ENCODE peak calls at places on chromosomes 6 and 20, in five cellular contexts. Y is RWPE1, E is pancreas, J is sigmoid colon, F is cardiac fibroblast. W is an unnamed sample.

GRCh38 chr6:89950879-89951391 is 56.7 kb downstream of the GJA10 start:
- DNase-seq in J (no peak), F (peak), Y (peak), E (no peak), W (no peak)

GRCh38 chr6:157304840-157305675 is 18.3 kb downstream of the TMEM242 start:
- DNase-seq in F (peak), J (peak), Y (no peak), E (no peak), W (no peak)

GRCh38 chr6:137763861-137764260 is 103.2 kb upstream of the TNFAIP3 start:
- DNase-seq in F (no peak), E (no peak), Y (peak), J (no peak), W (no peak)

GRCh38 chr20:53316221-53316937 is 277.3 kb downstream of the ZNF217 start:
- DNase-seq in E (no peak), Y (no peak), F (no peak), J (no peak), W (no peak)

GRCh38 chr6:35267446-35267845 is 7.9 kb downstream of the ZNF76 start:
- DNase-seq in F (no peak), E (no peak), Y (no peak), J (peak), W (no peak)

GRCh38 chr6:89432875-89433636 is at the start of gene ANKRD6:
- DNase-seq in E (peak), F (peak), Y (peak), J (peak), W (peak)

GRCh38 chr20:4548552-4548951 is 173.2 kb upstream of the PRND start:
- DNase-seq in F (no peak), E (no peak), J (no peak), Y (peak), W (no peak)

GRCh38 chr6:127468936-127469335 is 9.7 kb upstream of the KIAA0408 start:
- DNase-seq in J (no peak), F (no peak), E (no peak), Y (no peak), W (no peak)

GRCh38 chr20:53829706-53830521 is 236.3 kb upstream of the ZNF217 start:
- DNase-seq in F (peak), Y (peak), J (no peak), E (no peak), W (no peak)

GRCh38 chr6:163309491-163310026 is 105.0 kb upstream of the QKI start:
- DNase-seq in E (no peak), F (peak), Y (peak), J (no peak), W (no peak)

GRCh38 chr6:87574237-87574636 is 15.6 kb downstream of the RARS2 start:
- DNase-seq in F (no peak), Y (no peak), E (no peak), J (no peak), W (no peak)

GRCh38 chr6:297571-298232 is 5.4 kb downstream of the DUSP22 start:
- DNase-seq in Y (no peak), F (no peak), J (no peak), E (no peak), W (no peak)

GRCh38 chr6:100554228-100554627 is 89.5 kb upstream of the SIM1 start:
- DNase-seq in F (no peak), E (no peak), J (no peak), Y (no peak), W (no peak)

GRCh38 chr20:24779166-24779565 is 169.9 kb upstream of the CST7 start:
- DNase-seq in E (no peak), J (peak), Y (no peak), F (no peak), W (no peak)

GRCh38 chr6:161264181-161264580 is 9.7 kb downstream of the AGPAT4 start:
- DNase-seq in Y (no peak), J (peak), E (no peak), F (no peak), W (no peak)

GRCh38 chr6:21277601-21278043 is 315.9 kb upstream of the SOX4 start:
- DNase-seq in F (no peak), E (no peak), Y (peak), J (no peak), W (no peak)

GRCh38 chr6:32114853-32115252 is 5.7 kb upstream of the TNXB start:
- DNase-seq in E (no peak), Y (peak), F (peak), J (peak), W (no peak)

GRCh38 chr6:140956567-140957306 is 1176.0 kb upstream of the GJE1 start:
- DNase-seq in F (peak), Y (no peak), E (no peak), J (no peak), W (no peak)

GRCh38 chr6:36590237-36590636 is 3.9 kb upstream of the SRSF3 start:
- DNase-seq in Y (peak), J (no peak), E (no peak), F (peak), W (no peak)

GRCh38 chr6:30219244-30219643 is 6.0 kb upstream of the TRIM26 start:
- DNase-seq in Y (peak), J (no peak), F (peak), E (peak), W (no peak)

GRCh38 chr6:56430629-56431600 is 183.5 kb upstream of the COL21A1 start:
- DNase-seq in J (no peak), F (no peak), E (no peak), Y (no peak), W (no peak)

GRCh38 chr6:106290032-106290431 is 35.5 kb downstream of the ATG5 start:
- DNase-seq in F (no peak), J (no peak), Y (no peak), E (no peak), W (no peak)

GRCh38 chr6:12182676-12183075 is 107.5 kb upstream of the EDN1 start:
- DNase-seq in Y (peak), J (no peak), E (no peak), F (peak), W (no peak)

GRCh38 chr6:38143191-38144154 is 323.9 kb downstream of the ZFAND3 start:
- DNase-seq in E (no peak), Y (no peak), F (no peak), J (no peak), W (no peak)

GRCh38 chr6:84546427-84546914 is 217.9 kb downstream of the TBX18 start:
- DNase-seq in J (no peak), F (peak), E (no peak), Y (no peak), W (no peak)

GRCh38 chr6:46217671-46218131 is 46.9 kb upstream of the ENPP5 start:
- DNase-seq in J (no peak), Y (no peak), F (peak), E (no peak), W (no peak)

GRCh38 chr6:118319890-118320289 is 228.2 kb upstream of the PLN start:
- DNase-seq in F (no peak), E (no peak), Y (no peak), J (no peak), W (no peak)

GRCh38 chr6:63805808-63806572 is 170.4 kb downstream of the PHF3 start:
- DNase-seq in J (no peak), E (peak), Y (peak), F (peak), W (no peak)

GRCh38 chr6:161630674-161631073 is 356.8 kb upstream of the AGPAT4 start:
- DNase-seq in F (peak), J (no peak), Y (no peak), E (no peak), W (no peak)

GRCh38 chr6:137637161-137637560 is 143.0 kb upstream of the OLIG3 start:
- DNase-seq in Y (peak), F (peak), J (no peak), E (no peak), W (no peak)

GRCh38 chr6:113903666-113904330 is 46.7 kb downstream of the MARCKS start:
- DNase-seq in Y (no peak), J (peak), E (peak), F (peak), W (no peak)

GRCh38 chr20:51326241-51326819 is 216.2 kb downstream of the NFATC2 start:
- DNase-seq in F (peak), J (no peak), E (no peak), Y (no peak), W (peak)

GRCh38 chr6:53418288-53418687 is 69.5 kb upstream of the ELOVL5 start:
- DNase-seq in E (no peak), F (no peak), Y (no peak), J (no peak), W (no peak)

GRCh38 chr20:53845980-53846379 is 224.4 kb downstream of the BCAS1 start:
- DNase-seq in J (no peak), E (no peak), F (no peak), Y (no peak), W (no peak)

GRCh38 chr6:39339111-39339510 is 16.6 kb upstream of the KCNK16 start:
- DNase-seq in J (no peak), Y (no peak), E (no peak), F (no peak), W (no peak)

GRCh38 chr20:49659096-49659495 is 54.6 kb downstream of the B4GALT5 start:
- DNase-seq in Y (no peak), F (no peak), J (no peak), E (no peak), W (no peak)

GRCh38 chr20:58637466-58638198 is 13.5 kb upstream of the STX16 start:
- DNase-seq in Y (no peak), F (no peak), E (no peak), J (peak), W (no peak)

GRCh38 chr20:33908351-33908750 is 85.4 kb upstream of the RALY start:
- DNase-seq in E (no peak), Y (no peak), J (no peak), F (no peak), W (no peak)

DNA sequence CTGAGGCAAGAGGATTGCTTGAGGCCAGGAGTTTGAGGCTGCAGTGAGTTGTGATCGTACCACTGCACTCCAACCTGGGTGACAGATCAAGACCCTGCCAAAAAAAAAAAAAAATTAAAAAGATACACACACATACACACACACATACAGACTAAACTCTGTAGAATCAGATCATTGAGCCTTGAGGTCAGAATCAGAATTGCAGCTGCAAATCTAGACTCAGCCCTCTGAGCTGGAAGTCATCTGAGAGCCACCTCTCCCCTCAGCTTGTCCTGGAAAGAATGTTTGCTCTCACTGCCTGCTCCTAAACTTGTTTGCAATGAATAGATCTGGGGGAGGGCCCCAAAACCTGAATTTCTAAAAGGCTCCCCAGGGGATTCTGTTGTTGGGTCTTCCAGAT is 41.4 kb upstream of the ANGPT4 start:
- DNase-seq in Y (no peak), E (no peak), J (no peak), F (peak), W (no peak)
- TF ChIP-seq CTCF in Y (no peak), E (no peak), J (no peak), F (peak), W (no peak)

GRCh38 chr20:36904690-36905089 is 28.8 kb downstream of the TLDC2 start:
- DNase-seq in J (no peak), F (no peak), E (no peak), Y (no peak), W (no peak)

GRCh38 chr20:36908603-36909002 is 32.7 kb downstream of the TLDC2 start:
- DNase-seq in F (no peak), J (no peak), Y (no peak), E (no peak), W (no peak)
- TF ChIP-seq CTCF in F (no peak), J (no peak), Y (no peak), E (no peak), W (no peak)

GRCh38 chr20:15711177-15711576 is 862.1 kb downstream of the KIF16B start:
- DNase-seq in Y (no peak), E (no peak), F (no peak), J (no peak), W (no peak)

GRCh38 chr20:15706719-15707118 is 866.5 kb downstream of the KIF16B start:
- DNase-seq in Y (no peak), E (no peak), F (peak), J (no peak), W (no peak)

GRCh38 chr20:15703171-15703911 is 869.9 kb downstream of the KIF16B start:
- DNase-seq in F (peak), J (no peak), E (no peak), Y (peak), W (no peak)

GRCh38 chr20:15705975-15706374 is 867.3 kb downstream of the KIF16B start:
- DNase-seq in J (no peak), E (no peak), F (no peak), Y (no peak), W (no peak)

GRCh38 chr20:15708984-15709598 is 864.2 kb downstream of the KIF16B start:
- DNase-seq in J (no peak), Y (no peak), F (peak), E (peak), W (peak)
- TF ChIP-seq CTCF in J (peak), Y (no peak), F (peak), E (peak), W (peak)

DNA sequence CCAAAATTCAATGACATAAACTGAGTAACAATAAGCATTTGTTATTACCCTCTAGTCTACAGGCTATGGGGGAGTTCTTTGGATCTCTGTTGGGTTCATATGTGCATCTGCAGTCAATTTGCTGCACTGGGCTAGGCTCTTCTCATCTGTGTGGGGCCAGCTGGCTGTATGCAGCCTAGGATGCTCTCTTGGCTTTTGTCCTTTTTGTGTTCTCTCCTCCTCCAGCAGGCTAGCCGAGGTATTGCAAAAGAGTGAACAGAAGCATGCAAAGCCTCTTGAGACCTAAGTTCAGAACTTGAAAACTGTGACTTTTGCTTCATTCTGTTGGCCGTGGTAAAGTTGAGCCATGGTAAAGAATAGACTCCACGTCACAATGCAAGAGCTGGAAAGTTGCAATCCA is 62.8 kb upstream of the FOXO3 start:
- DNase-seq in J (no peak), Y (peak), F (peak), E (peak), W (no peak)
- TF ChIP-seq CTCF in J (no peak), Y (no peak), F (peak), E (no peak), W (no peak)

GRCh38 chr20:46057856-46058655 is 29.0 kb downstream of the SLC12A5 start:
- DNase-seq in F (peak), Y (peak), J (peak), E (peak), W (no peak)
- TF ChIP-seq CTCF in F (peak), Y (peak), J (no peak), E (no peak), W (no peak)

DNA sequence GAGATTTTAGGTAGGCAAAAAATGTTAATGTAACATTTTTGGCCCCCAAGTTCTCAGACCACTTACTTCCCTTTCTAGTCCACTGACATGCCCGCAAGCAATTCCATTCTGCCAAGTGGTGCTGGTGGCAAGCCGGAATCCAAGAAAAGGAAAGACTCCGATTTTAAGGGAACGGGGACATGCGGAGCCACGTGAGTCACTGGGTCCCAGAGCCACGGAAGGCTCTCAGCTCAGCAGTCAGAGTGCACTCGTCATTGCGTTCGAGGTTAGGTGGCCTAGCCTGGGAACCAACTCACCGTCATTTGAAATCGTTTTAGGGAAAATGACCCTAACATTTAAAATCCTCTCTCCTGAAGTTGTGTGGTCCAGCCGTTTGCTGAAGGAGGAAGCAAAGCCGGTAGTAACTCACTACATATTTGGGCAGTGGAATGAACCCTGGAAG is 711 bp upstream of the SIRT5 start:
- DNase-seq in F (peak), J (peak), Y (peak), E (peak), W (no peak)
- TF ChIP-seq CTCF in F (no peak), J (no peak), Y (no peak), E (no peak), W (no peak)

GRCh38 chr6:104325341-104326172 is 534.2 kb downstream of the HACE1 start:
- DNase-seq in J (no peak), Y (peak), F (peak), E (peak), W (no peak)
- TF ChIP-seq CTCF in J (peak), Y (peak), F (peak), E (peak), W (no peak)

GRCh38 chr6:69423785-69424184 is 373.0 kb downstream of the LMBRD1 start:
- DNase-seq in Y (no peak), F (no peak), J (no peak), E (no peak), W (no peak)

GRCh38 chr6:69421986-69422385 is 374.8 kb downstream of the LMBRD1 start:
- DNase-seq in F (no peak), Y (no peak), E (no peak), J (no peak), W (no peak)

GRCh38 chr6:69424581-69424980 is 372.2 kb downstream of the LMBRD1 start:
- DNase-seq in E (no peak), J (no peak), Y (no peak), F (no peak), W (no peak)

GRCh38 chr6:69422474-69422873 is 374.3 kb downstream of the LMBRD1 start:
- DNase-seq in Y (no peak), J (no peak), E (no peak), F (no peak), W (no peak)

DNA sequence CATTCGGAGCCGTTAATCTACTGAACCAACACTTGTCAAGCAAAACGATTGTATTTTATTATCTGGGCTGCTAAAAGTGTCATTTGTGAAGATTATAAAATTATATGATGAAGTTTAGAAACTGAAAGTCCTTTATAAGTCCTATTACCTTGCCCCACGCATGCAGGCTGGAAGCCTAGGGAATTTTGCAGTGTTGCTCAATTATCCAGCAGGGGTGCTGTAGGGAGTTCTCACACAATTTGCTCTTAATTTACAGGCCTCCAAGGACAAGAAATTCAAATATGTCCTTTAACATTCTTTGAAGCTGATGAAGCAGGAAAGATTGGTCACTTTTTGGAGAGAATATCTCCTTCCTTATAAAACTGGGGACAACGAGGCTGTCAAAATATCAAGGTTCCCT is 368.9 kb downstream of the LMBRD1 start:
- DNase-seq in Y (no peak), F (no peak), E (no peak), J (no peak), W (no peak)
- TF ChIP-seq CTCF in Y (no peak), F (no peak), E (no peak), J (no peak), W (no peak)